ENCODE peak calls at places on chromosomes 1 and 21, in four cellular contexts. One of them, this sample, is unnamed.
A peak's percentile ranks its signal among the peaks of the same experiment; 100 is the strongest.

GRCh38 chr1:234598974-234599616 is 10.9 kb downstream of the IRF2BP2 start:
- DNase-seq in germinal center: no peak
- DNase-seq in head of caudate nucleus: no peak
- DNase-seq in activated gamma-delta T cell treated with anti-CD3 and anti-CD28 coated beads, Interleukin-2, amount 50 U/mL, for 16 hours: no peak
- DNase-seq in this sample: no peak

GRCh38 chr1:215617979-215618378 is 50.9 kb downstream of the KCTD3 start:
- DNase-seq in head of caudate nucleus: no peak
- DNase-seq in germinal center: no peak
- DNase-seq in activated gamma-delta T cell treated with anti-CD3 and anti-CD28 coated beads, Interleukin-2, amount 50 U/mL, for 16 hours: no peak
- DNase-seq in this sample: no peak

GRCh38 chr1:58607391-58607790 is 30.3 kb upstream of the TACSTD2 start:
- DNase-seq in head of caudate nucleus: no peak
- DNase-seq in activated gamma-delta T cell treated with anti-CD3 and anti-CD28 coated beads, Interleukin-2, amount 50 U/mL, for 16 hours: no peak
- DNase-seq in germinal center: no peak
- DNase-seq in this sample: no peak

GRCh38 chr1:19073311-19074186 is 117.1 kb upstream of the IFFO2 start:
- DNase-seq in germinal center: no peak
- DNase-seq in head of caudate nucleus: peak; percentile 60
- DNase-seq in activated gamma-delta T cell treated with anti-CD3 and anti-CD28 coated beads, Interleukin-2, amount 50 U/mL, for 16 hours: no peak
- DNase-seq in this sample: no peak

GRCh38 chr1:222546548-222547259 is 1.2 kb downstream of the HHIPL2 start:
- DNase-seq in head of caudate nucleus: peak; percentile 22
- DNase-seq in activated gamma-delta T cell treated with anti-CD3 and anti-CD28 coated beads, Interleukin-2, amount 50 U/mL, for 16 hours: no peak
- DNase-seq in germinal center: no peak
- DNase-seq in this sample: no peak

GRCh38 chr1:46137901-46138300 is 5.5 kb upstream of the PIK3R3 start:
- DNase-seq in activated gamma-delta T cell treated with anti-CD3 and anti-CD28 coated beads, Interleukin-2, amount 50 U/mL, for 16 hours: no peak
- DNase-seq in germinal center: no peak
- DNase-seq in head of caudate nucleus: no peak
- DNase-seq in this sample: no peak

GRCh38 chr1:205629751-205630150 is 2.1 kb downstream of the ELK4 start:
- DNase-seq in head of caudate nucleus: no peak
- DNase-seq in germinal center: no peak
- DNase-seq in activated gamma-delta T cell treated with anti-CD3 and anti-CD28 coated beads, Interleukin-2, amount 50 U/mL, for 16 hours: no peak
- DNase-seq in this sample: no peak

GRCh38 chr21:37412603-37413360 is 46.2 kb downstream of the DYRK1A start:
- DNase-seq in activated gamma-delta T cell treated with anti-CD3 and anti-CD28 coated beads, Interleukin-2, amount 50 U/mL, for 16 hours: no peak
- DNase-seq in head of caudate nucleus: no peak
- DNase-seq in germinal center: no peak
- DNase-seq in this sample: no peak

GRCh38 chr1:157363660-157364140 is 188.6 kb downstream of the FCRL5 start:
- DNase-seq in head of caudate nucleus: no peak
- DNase-seq in activated gamma-delta T cell treated with anti-CD3 and anti-CD28 coated beads, Interleukin-2, amount 50 U/mL, for 16 hours: no peak
- DNase-seq in germinal center: peak; percentile 64
- DNase-seq in this sample: peak; percentile 28

GRCh38 chr21:39630191-39630591 is 17.5 kb downstream of the B3GALT5 start:
- DNase-seq in activated gamma-delta T cell treated with anti-CD3 and anti-CD28 coated beads, Interleukin-2, amount 50 U/mL, for 16 hours: no peak
- DNase-seq in germinal center: no peak
- DNase-seq in head of caudate nucleus: no peak
- DNase-seq in this sample: no peak

GRCh38 chr21:46119565-46120271 is 21.8 kb downstream of the COL6A2 start:
- DNase-seq in germinal center: no peak
- DNase-seq in head of caudate nucleus: no peak
- DNase-seq in activated gamma-delta T cell treated with anti-CD3 and anti-CD28 coated beads, Interleukin-2, amount 50 U/mL, for 16 hours: no peak
- DNase-seq in this sample: no peak

GRCh38 chr1:48160486-48161132 is 61.9 kb upstream of the SLC5A9 start:
- DNase-seq in germinal center: no peak
- DNase-seq in head of caudate nucleus: no peak
- DNase-seq in activated gamma-delta T cell treated with anti-CD3 and anti-CD28 coated beads, Interleukin-2, amount 50 U/mL, for 16 hours: no peak
- DNase-seq in this sample: no peak

GRCh38 chr1:224065455-224065854 is 48.5 kb upstream of the FBXO28 start:
- DNase-seq in head of caudate nucleus: no peak
- DNase-seq in germinal center: no peak
- DNase-seq in activated gamma-delta T cell treated with anti-CD3 and anti-CD28 coated beads, Interleukin-2, amount 50 U/mL, for 16 hours: no peak
- DNase-seq in this sample: no peak

GRCh38 chr1:167263784-167264464 is 43.2 kb downstream of the POU2F1 start:
- DNase-seq in activated gamma-delta T cell treated with anti-CD3 and anti-CD28 coated beads, Interleukin-2, amount 50 U/mL, for 16 hours: no peak
- DNase-seq in head of caudate nucleus: no peak
- DNase-seq in germinal center: peak; percentile 10
- DNase-seq in this sample: no peak

GRCh38 chr1:150560986-150561829 is 12.0 kb downstream of the ADAMTSL4 start:
- DNase-seq in germinal center: peak; percentile 79
- DNase-seq in activated gamma-delta T cell treated with anti-CD3 and anti-CD28 coated beads, Interleukin-2, amount 50 U/mL, for 16 hours: peak; percentile 77
- DNase-seq in head of caudate nucleus: peak; percentile 90
- DNase-seq in this sample: no peak

GRCh38 chr1:230113605-230114241 is 46.7 kb downstream of the GALNT2 start:
- DNase-seq in germinal center: no peak
- DNase-seq in head of caudate nucleus: peak; percentile 38
- DNase-seq in activated gamma-delta T cell treated with anti-CD3 and anti-CD28 coated beads, Interleukin-2, amount 50 U/mL, for 16 hours: no peak
- DNase-seq in this sample: no peak

GRCh38 chr1:117826551-117827078 is 102.8 kb downstream of the GDAP2 start:
- DNase-seq in activated gamma-delta T cell treated with anti-CD3 and anti-CD28 coated beads, Interleukin-2, amount 50 U/mL, for 16 hours: no peak
- DNase-seq in head of caudate nucleus: no peak
- DNase-seq in germinal center: no peak
- DNase-seq in this sample: no peak

GRCh38 chr1:185375583-185375982 is 58.5 kb upstream of the IVNS1ABP start:
- DNase-seq in activated gamma-delta T cell treated with anti-CD3 and anti-CD28 coated beads, Interleukin-2, amount 50 U/mL, for 16 hours: no peak
- DNase-seq in germinal center: no peak
- DNase-seq in head of caudate nucleus: no peak
- DNase-seq in this sample: no peak

GRCh38 chr1:40078512-40079333 is 18.3 kb downstream of the PPT1 start:
- DNase-seq in head of caudate nucleus: no peak
- DNase-seq in activated gamma-delta T cell treated with anti-CD3 and anti-CD28 coated beads, Interleukin-2, amount 50 U/mL, for 16 hours: peak; percentile 24
- DNase-seq in germinal center: peak; percentile 55
- DNase-seq in this sample: no peak

GRCh38 chr1:85452859-85453430 is 12.0 kb downstream of the DDAH1 start:
- DNase-seq in activated gamma-delta T cell treated with anti-CD3 and anti-CD28 coated beads, Interleukin-2, amount 50 U/mL, for 16 hours: no peak
- DNase-seq in germinal center: no peak
- DNase-seq in head of caudate nucleus: no peak
- DNase-seq in this sample: no peak

GRCh38 chr1:202806845-202807366 is 1.3 kb downstream of the KDM5B start:
- DNase-seq in activated gamma-delta T cell treated with anti-CD3 and anti-CD28 coated beads, Interleukin-2, amount 50 U/mL, for 16 hours: no peak
- DNase-seq in head of caudate nucleus: peak; percentile 14
- DNase-seq in germinal center: peak; percentile 32
- DNase-seq in this sample: no peak

GRCh38 chr1:15231714-15232201 is 15.3 kb upstream of the FHAD1 start:
- DNase-seq in germinal center: no peak
- DNase-seq in activated gamma-delta T cell treated with anti-CD3 and anti-CD28 coated beads, Interleukin-2, amount 50 U/mL, for 16 hours: no peak
- DNase-seq in head of caudate nucleus: no peak
- DNase-seq in this sample: no peak